ENCODE peak calls at places on chromosome 18, in eight cellular contexts. V is GM12865, J is mucosa of descending colon, S is kidney, H is psoas muscle, C is thoracic aorta, A is AG10803, U is pancreas. Q is an unnamed sample.
A peak's percentile ranks its signal among the peaks of the same experiment; 100 is the strongest.

GRCh38 chr18:9147440-9148238 is 11.1 kb downstream of the ANKRD12 start:
- DNase-seq in C (no peak), J (peak; percentile 58), A (peak; percentile 79), V (peak; percentile 85), H (no peak), S (no peak), U (peak; percentile 32), Q (peak; percentile 83)

GRCh38 chr18:63677490-63678225 is 16.0 kb upstream of the SERPINB3 start:
- DNase-seq in J (no peak), U (no peak), S (no peak), A (peak; percentile 55), V (no peak), C (no peak), H (no peak), Q (peak; percentile 82)

GRCh38 chr18:14976736-14977430 is 228.9 kb downstream of the ANKRD30B start:
- DNase-seq in V (no peak), S (no peak), U (no peak), J (no peak), H (no peak), C (no peak), A (peak; percentile 26), Q (peak; percentile 1)

GRCh38 chr18:74625157-74625556 is 27.5 kb downstream of the ZNF407 start:
- DNase-seq in V (no peak), S (no peak), J (no peak), H (no peak), C (no peak), A (peak; percentile 66), U (no peak), Q (no peak)

GRCh38 chr18:54828290-54828871 is at the start of gene RAB27B:
- DNase-seq in J (peak; percentile 89), A (peak; percentile 53), V (peak; percentile 16), H (peak; percentile 33), S (peak; percentile 92), C (no peak), U (peak; percentile 88), Q (peak; percentile 85)

GRCh38 chr18:59751186-59751585 is 54.0 kb upstream of the CCBE1 start:
- DNase-seq in U (no peak), C (no peak), A (no peak), H (no peak), V (no peak), S (no peak), J (no peak), Q (no peak)

GRCh38 chr18:9353596-9353995 is 19.0 kb downstream of the TWSG1 start:
- DNase-seq in S (no peak), J (no peak), V (peak; percentile 87), U (no peak), H (no peak), C (no peak), A (no peak), Q (no peak)

GRCh38 chr18:37836071-37836470 is 270.5 kb upstream of the CELF4 start:
- DNase-seq in S (no peak), J (no peak), H (no peak), U (no peak), V (no peak), A (no peak), C (no peak), Q (no peak)

GRCh38 chr18:49819768-49820662 is 6.7 kb upstream of the ACAA2 start:
- DNase-seq in V (peak; percentile 55), H (no peak), J (peak; percentile 47), U (no peak), C (no peak), A (no peak), S (no peak), Q (no peak)

GRCh38 chr18:50558948-50559749 is 738 bp upstream of the MAPK4 start:
- DNase-seq in J (no peak), C (no peak), V (no peak), U (no peak), A (no peak), S (peak; percentile 74), H (no peak), Q (no peak)

GRCh38 chr18:78856569-78857200 is 122.9 kb upstream of the SALL3 start:
- DNase-seq in U (no peak), S (peak; percentile 39), H (no peak), V (no peak), C (no peak), A (no peak), J (no peak), Q (no peak)

GRCh38 chr18:50113726-50114125 is 81.2 kb downstream of the MYO5B start:
- DNase-seq in H (no peak), C (no peak), J (no peak), S (no peak), V (no peak), U (no peak), A (no peak), Q (no peak)

GRCh38 chr18:24922491-24922890 is 429.5 kb downstream of the ZNF521 start:
- DNase-seq in J (no peak), A (no peak), C (no peak), U (no peak), S (no peak), V (peak; percentile 53), H (no peak), Q (no peak)

GRCh38 chr18:74791501-74792188 is 194.0 kb downstream of the ZNF407 start:
- DNase-seq in V (no peak), U (no peak), J (peak; percentile 25), S (no peak), H (no peak), C (no peak), A (peak; percentile 4), Q (no peak)

GRCh38 chr18:44895176-44895798 is 214.6 kb downstream of the SETBP1 start:
- DNase-seq in A (peak; percentile 51), V (peak; percentile 77), S (no peak), H (peak; percentile 35), J (peak; percentile 85), U (peak; percentile 62), C (no peak), Q (peak; percentile 85)

GRCh38 chr18:1865869-1866268 is 705.4 kb downstream of the METTL4 start:
- DNase-seq in A (no peak), V (no peak), J (no peak), U (no peak), S (no peak), H (no peak), C (no peak), Q (no peak)

GRCh38 chr18:50870138-50870845 is 8.6 kb upstream of the ME2 start:
- DNase-seq in A (peak; percentile 54), C (no peak), U (no peak), H (no peak), J (no peak), V (no peak), S (no peak), Q (peak; percentile 76)

GRCh38 chr18:72233106-72233505 is 311.0 kb downstream of the CBLN2 start:
- DNase-seq in C (no peak), V (no peak), S (no peak), A (no peak), U (no peak), J (no peak), H (no peak), Q (no peak)

GRCh38 chr18:34957119-34957863 is 83.9 kb upstream of the MAPRE2 start:
- DNase-seq in A (no peak), H (no peak), J (no peak), C (no peak), U (no peak), V (no peak), S (no peak), Q (no peak)

GRCh38 chr18:35197286-35197685 is 43.5 kb upstream of the ZNF397 start:
- DNase-seq in U (no peak), J (no peak), A (no peak), V (no peak), C (no peak), H (no peak), S (no peak), Q (no peak)

GRCh38 chr18:67515987-67516431 is 511 bp downstream of the DSEL start:
- DNase-seq in C (peak; percentile 22), H (peak; percentile 78), V (peak; percentile 64), U (peak; percentile 89), S (peak; percentile 94), J (peak; percentile 84), A (peak; percentile 83), Q (peak; percentile 84)
- H3K4me3 ChIP-seq in C (peak overlapping the region; percentile 89), H (peak overlapping the region; percentile 93), V (peak overlapping the region; percentile 48), U (peak overlapping the region; percentile 74), S (peak overlapping the region; percentile 75), J (peak overlapping the region; percentile 31), A (peak overlapping the region; percentile 87), Q (peak overlapping the region; percentile 84)

GRCh38 chr18:55847960-55848359 is 260.0 kb upstream of the TCF4 start:
- DNase-seq in A (no peak), C (no peak), S (no peak), V (no peak), J (no peak), H (no peak), U (no peak), Q (no peak)
- TF ChIP-seq CTCF in A (no peak), C (no peak), S (no peak), V (no peak), J (no peak), H (no peak), U (no peak), Q (no peak)

GRCh38 chr18:48136051-48136543 is 205.6 kb upstream of the SMAD2 start:
- DNase-seq in A (no peak), J (peak; percentile 63), C (no peak), H (peak; percentile 35), V (no peak), U (peak; percentile 32), S (peak; percentile 84), Q (no peak)
- H3K4me3 ChIP-seq in A (no peak overlapping the region), J (peak overlapping the region; percentile 50), C (peak overlapping the region; percentile 80), H (peak overlapping the region; percentile 76), V (no peak overlapping the region), U (peak overlapping the region; percentile 35), S (peak overlapping the region; percentile 48), Q (no peak overlapping the region)

DNA sequence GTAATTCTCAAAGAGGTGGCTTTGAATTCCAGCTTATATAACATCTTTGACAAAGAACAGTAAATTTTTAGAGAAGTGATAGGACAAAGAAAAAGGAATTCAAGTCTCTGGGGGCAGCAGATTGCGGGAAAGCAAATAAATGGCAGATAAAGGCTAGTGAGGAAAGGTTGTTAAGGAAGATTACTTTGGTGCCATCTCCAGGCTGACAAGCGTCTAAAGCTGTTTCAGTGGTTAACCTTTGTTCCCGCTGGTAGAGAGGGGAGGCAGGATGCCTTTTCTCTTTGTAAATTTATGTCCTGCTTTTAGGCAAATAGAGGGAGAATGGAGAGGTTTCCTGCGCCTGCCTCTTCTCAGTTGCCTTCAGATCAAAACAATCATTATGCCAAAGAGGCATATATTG is 431.2 kb upstream of the CHST9 start:
- DNase-seq in A (no peak), J (no peak), C (no peak), U (no peak), H (no peak), V (no peak), S (no peak), Q (no peak)
- TF ChIP-seq CTCF in A (no peak), J (no peak), C (no peak), U (no peak), H (no peak), V (no peak), S (no peak), Q (no peak)

Q was measured in fibroblast of mammary gland.